ENCODE peak calls at places on chromosomes 11 and 22, in nine cellular contexts. C is neural crest cell; Z is anterior cingulate cortex; Q is activated CD4-positive, alpha-beta T cell treated with anti-CD3 and anti-CD28 coated beads, Interleukin-2, amount 10 ng/mL, durations not matched to agents 7 days and 5 days; U is tibial nerve; B is stimulated activated CD4-positive, alpha-beta T cell treated with anti-CD3 and anti-CD28 coated beads, Interleukin-2, amount 100 ng/mL, for 48 hours; D is HCT116; W is lower lobe of right lung; R is non-pigmented ciliary epithelial cell. K is an unnamed sample.

GRCh38 chr11:102564110-102564509 is 33.6 kb upstream of the MMP7 start:
- DNase-seq in Q (no peak), Z (no peak), W (no peak), U (no peak), D (peak; percentile 74), B (no peak), R (peak; percentile 43), C (no peak), K (no peak)

GRCh38 chr11:19259487-19260345 is 19.0 kb upstream of the E2F8 start:
- DNase-seq in D (peak; percentile 24), R (no peak), Z (no peak), U (peak; percentile 81), W (peak; percentile 69), Q (peak; percentile 76), C (peak; percentile 66), B (peak; percentile 63), K (peak; percentile 70)

GRCh38 chr11:42802211-42802918 is 509.4 kb upstream of the API5 start:
- DNase-seq in C (no peak), Q (no peak), D (no peak), W (no peak), B (no peak), Z (no peak), U (no peak), R (no peak), K (no peak)

GRCh38 chr22:31343235-31344191 is 2.6 kb downstream of the PATZ1 start:
- DNase-seq in R (no peak), Q (no peak), U (peak; percentile 8), Z (no peak), B (peak; percentile 28), W (peak; percentile 88), D (no peak), C (peak; percentile 61), K (peak; percentile 61)

GRCh38 chr22:27554841-27555456 is 246.6 kb downstream of the MN1 start:
- DNase-seq in B (no peak), Z (no peak), D (no peak), R (no peak), U (no peak), W (no peak), Q (no peak), C (no peak), K (no peak)

GRCh38 chr11:116059909-116060308 is 555.7 kb upstream of the CADM1 start:
- DNase-seq in Z (no peak), D (no peak), B (no peak), U (no peak), Q (no peak), W (no peak), R (no peak), C (no peak), K (no peak)

GRCh38 chr11:117816151-117816741 is 8.3 kb downstream of the FXYD2 start:
- DNase-seq in Z (no peak), W (no peak), B (no peak), Q (no peak), R (no peak), D (no peak), C (peak; percentile 59), U (no peak), K (no peak)

GRCh38 chr22:28911777-28912669 is 28.7 kb downstream of the ZNRF3 start:
- DNase-seq in W (no peak), B (no peak), Z (no peak), Q (no peak), R (no peak), U (no peak), D (no peak), C (no peak), K (no peak)

GRCh38 chr11:96207459-96208449 is 135.2 kb downstream of the MAML2 start:
- DNase-seq in Z (no peak), Q (peak; percentile 40), B (no peak), C (no peak), R (no peak), D (no peak), U (no peak), W (no peak), K (peak; percentile 57)

GRCh38 chr11:89436071-89436470 is 55.1 kb downstream of the NOX4 start:
- DNase-seq in U (no peak), R (peak; percentile 38), C (no peak), W (no peak), Z (no peak), Q (no peak), D (no peak), B (no peak), K (no peak)